ENCODE peak calls at places on chromosomes 3 and 15, in ten cellular contexts. U is colonic mucosa; R is tibial artery; B is GM20000; N is kidney epithelial cell; V is vagina; Q is PC-9; M is CD8-positive, alpha-beta T cell; W is HFFc6; O is cardiac muscle cell. K is an unnamed sample.

GRCh38 chr3:33787328-33788009 is 11.0 kb upstream of the PDCD6IP start:
- DNase-seq in U (peak), R (peak), B (peak), N (no peak), V (no peak), Q (no peak), M (peak), W (peak), O (peak), K (peak)

GRCh38 chr3:65595222-65595996 is 443.3 kb downstream of the MAGI1 start:
- DNase-seq in U (no peak), R (no peak), B (no peak), N (no peak), V (no peak), Q (no peak), M (no peak), W (no peak), O (no peak), K (no peak)

GRCh38 chr3:74613566-74613965 is 893 bp downstream of the CNTN3 start:
- DNase-seq in U (peak), R (no peak), B (no peak), N (no peak), V (no peak), Q (no peak), M (no peak), W (no peak), O (no peak), K (no peak)

GRCh38 chr3:169781209-169781855 is 8.1 kb downstream of the MYNN start:
- DNase-seq in U (no peak), R (no peak), B (no peak), N (no peak), V (no peak), Q (no peak), M (no peak), W (no peak), O (no peak), K (no peak)

GRCh38 chr3:188358787-188359493 is 205.0 kb downstream of the LPP start:
- DNase-seq in U (no peak), R (no peak), B (no peak), N (no peak), V (no peak), Q (no peak), M (peak), W (no peak), O (no peak), K (no peak)

GRCh38 chr3:133986302-133986701 is 43.4 kb downstream of the SLCO2A1 start:
- DNase-seq in U (no peak), R (no peak), B (no peak), N (no peak), V (no peak), Q (no peak), M (no peak), W (no peak), O (no peak), K (no peak)

GRCh38 chr3:52704611-52705437 is 767 bp downstream of the GLT8D1 start:
- DNase-seq in U (peak), R (no peak), B (peak), N (no peak), V (no peak), Q (peak), M (peak), W (peak), O (peak), K (no peak)

GRCh38 chr3:10522646-10523303 is 17.4 kb upstream of the ATP2B2 start:
- DNase-seq in U (no peak), R (no peak), B (no peak), N (no peak), V (no peak), Q (no peak), M (no peak), W (no peak), O (no peak), K (no peak)

GRCh38 chr3:100352296-100353178 is 18.0 kb downstream of the NIT2 start:
- DNase-seq in U (no peak), R (no peak), B (no peak), N (no peak), V (no peak), Q (no peak), M (no peak), W (no peak), O (no peak), K (no peak)

GRCh38 chr3:130918328-130918727 is 24.4 kb downstream of the ATP2C1 start:
- DNase-seq in U (no peak), R (no peak), B (no peak), N (no peak), V (no peak), Q (no peak), M (no peak), W (no peak), O (no peak), K (no peak)

GRCh38 chr15:22873204-22873701 is 34.8 kb downstream of the NIPA2 start:
- DNase-seq in U (no peak), R (no peak), B (no peak), N (peak), V (no peak), Q (no peak), M (no peak), W (peak), O (no peak), K (no peak)

GRCh38 chr15:66923438-66923881 is 141.9 kb upstream of the SMAD3 start:
- DNase-seq in U (peak), R (no peak), B (peak), N (no peak), V (no peak), Q (peak), M (peak), W (no peak), O (peak), K (peak)

GRCh38 chr3:102038477-102039142 is 189.3 kb downstream of the NFKBIZ start:
- DNase-seq in U (no peak), R (no peak), B (peak), N (no peak), V (no peak), Q (no peak), M (no peak), W (no peak), O (no peak), K (peak)

GRCh38 chr3:192637803-192638202 is 89.5 kb downstream of the FGF12 start:
- DNase-seq in U (no peak), R (no peak), B (no peak), N (no peak), V (no peak), Q (no peak), M (no peak), W (no peak), O (no peak), K (no peak)

GRCh38 chr3:140845878-140846277 is 95.8 kb upstream of the SLC25A36 start:
- DNase-seq in U (no peak), R (no peak), B (peak), N (no peak), V (no peak), Q (no peak), M (no peak), W (no peak), O (no peak), K (no peak)

GRCh38 chr3:181618260-181618659 is 93.5 kb upstream of the SOX2 start:
- DNase-seq in U (no peak), R (no peak), B (no peak), N (no peak), V (no peak), Q (no peak), M (no peak), W (no peak), O (no peak), K (no peak)

GRCh38 chr3:195999896-196000295 is 82.0 kb downstream of the TFRC start:
- DNase-seq in U (no peak), R (no peak), B (no peak), N (no peak), V (no peak), Q (no peak), M (no peak), W (no peak), O (no peak), K (no peak)

GRCh38 chr3:125310623-125311076 is 64.5 kb downstream of the ZNF148 start:
- DNase-seq in U (peak), R (no peak), B (peak), N (no peak), V (no peak), Q (no peak), M (peak), W (no peak), O (no peak), K (peak)

GRCh38 chr3:168080499-168081170 is 15.1 kb downstream of the GOLIM4 start:
- DNase-seq in U (no peak), R (no peak), B (no peak), N (no peak), V (no peak), Q (no peak), M (no peak), W (no peak), O (no peak), K (no peak)

GRCh38 chr3:106421928-106422327 is 553.1 kb upstream of the CBLB start:
- DNase-seq in U (no peak), R (no peak), B (no peak), N (no peak), V (no peak), Q (no peak), M (no peak), W (peak), O (no peak), K (no peak)

GRCh38 chr3:123286308-123287023 is 84.7 kb downstream of the SEC22A start:
- DNase-seq in U (peak), R (no peak), B (peak), N (peak), V (peak), Q (peak), M (peak), W (peak), O (peak), K (no peak)

GRCh38 chr3:136639069-136639468 is 113.1 kb downstream of the STAG1 start:
- DNase-seq in U (no peak), R (no peak), B (no peak), N (no peak), V (no peak), Q (no peak), M (no peak), W (no peak), O (no peak), K (no peak)

GRCh38 chr15:74497584-74497983 is 36.6 kb upstream of the UBL7 start:
- DNase-seq in U (peak), R (no peak), B (no peak), N (no peak), V (no peak), Q (peak), M (no peak), W (no peak), O (no peak), K (no peak)

GRCh38 chr3:63934484-63934883 is 22.3 kb upstream of the SCAANT1 start:
- DNase-seq in U (no peak), R (no peak), B (no peak), N (no peak), V (no peak), Q (no peak), M (no peak), W (no peak), O (no peak), K (no peak)

GRCh38 chr15:65309882-65310418 is 5.5 kb downstream of the RNU5B-1 start:
- DNase-seq in U (no peak), R (no peak), B (no peak), N (no peak), V (no peak), Q (no peak), M (no peak), W (no peak), O (no peak), K (no peak)

GRCh38 chr15:83555383-83555782 is 98.5 kb upstream of the ADAMTSL3 start:
- DNase-seq in U (no peak), R (no peak), B (no peak), N (no peak), V (no peak), Q (no peak), M (no peak), W (no peak), O (no peak), K (no peak)

GRCh38 chr3:153209596-153209995 is 47.6 kb downstream of the RAP2B start:
- DNase-seq in U (no peak), R (peak), B (no peak), N (peak), V (no peak), Q (peak), M (no peak), W (peak), O (no peak), K (peak)

GRCh38 chr3:119663885-119664284 is 3.5 kb upstream of the POPDC2 start:
- DNase-seq in U (no peak), R (no peak), B (no peak), N (no peak), V (no peak), Q (no peak), M (no peak), W (peak), O (no peak), K (no peak)

GRCh38 chr3:180011927-180012326 is 24.8 kb downstream of the PEX5L start:
- DNase-seq in U (no peak), R (no peak), B (no peak), N (no peak), V (no peak), Q (no peak), M (no peak), W (no peak), O (no peak), K (no peak)

GRCh38 chr3:57184516-57184915 is 15.3 kb downstream of the HESX1 start:
- DNase-seq in U (no peak), R (no peak), B (no peak), N (no peak), V (no peak), Q (no peak), M (no peak), W (no peak), O (no peak), K (no peak)

GRCh38 chr3:12400795-12401194 is 83.5 kb upstream of the TSEN2 start:
- DNase-seq in U (no peak), R (no peak), B (no peak), N (peak), V (no peak), Q (peak), M (no peak), W (peak), O (no peak), K (no peak)

GRCh38 chr3:150447631-150448465 is 39.8 kb downstream of the TSC22D2 start:
- DNase-seq in U (no peak), R (no peak), B (no peak), N (no peak), V (no peak), Q (peak), M (no peak), W (peak), O (no peak), K (no peak)

GRCh38 chr3:111695584-111696213 is 100.6 kb upstream of the ZBED2 start:
- DNase-seq in U (no peak), R (no peak), B (no peak), N (no peak), V (no peak), Q (peak), M (no peak), W (peak), O (no peak), K (no peak)

GRCh38 chr15:75731248-75732100 is 18.8 kb upstream of the CSPG4 start:
- DNase-seq in U (no peak), R (peak), B (no peak), N (no peak), V (no peak), Q (no peak), M (no peak), W (no peak), O (no peak), K (no peak)
- TF ChIP-seq CTCF in U (no peak), R (no peak), B (no peak), N (peak), V (no peak), Q (no peak), M (no peak), W (peak), O (peak), K (no peak)

GRCh38 chr3:53804697-53805462 is 41.3 kb downstream of the CHDH start:
- DNase-seq in U (no peak), R (no peak), B (no peak), N (peak), V (no peak), Q (no peak), M (no peak), W (peak), O (no peak), K (no peak)

GRCh38 chr3:53807117-53807521 is 39.1 kb downstream of the CHDH start:
- DNase-seq in U (no peak), R (no peak), B (no peak), N (no peak), V (no peak), Q (no peak), M (no peak), W (no peak), O (no peak), K (no peak)

GRCh38 chr3:53808496-53808895 is 37.7 kb downstream of the CHDH start:
- DNase-seq in U (no peak), R (no peak), B (no peak), N (no peak), V (no peak), Q (no peak), M (no peak), W (no peak), O (no peak), K (no peak)

GRCh38 chr3:53805463-53806159 is 40.6 kb downstream of the CHDH start:
- DNase-seq in U (no peak), R (no peak), B (no peak), N (no peak), V (no peak), Q (no peak), M (no peak), W (no peak), O (no peak), K (no peak)

GRCh38 chr3:53806182-53807116 is 39.8 kb downstream of the CHDH start:
- DNase-seq in U (peak), R (no peak), B (no peak), N (peak), V (no peak), Q (no peak), M (no peak), W (peak), O (no peak), K (no peak)
- TF ChIP-seq CTCF in U (no peak), R (no peak), B (no peak), N (peak), V (no peak), Q (no peak), M (no peak), W (peak), O (no peak), K (no peak)

GRCh38 chr3:62131620-62132019 is 241.7 kb downstream of the FEZF2 start:
- DNase-seq in U (no peak), R (no peak), B (no peak), N (no peak), V (no peak), Q (no peak), M (no peak), W (no peak), O (peak), K (no peak)
- TF ChIP-seq CTCF in U (peak), R (peak), B (no peak), N (peak), V (peak), Q (peak), M (no peak), W (peak), O (peak), K (no peak)

GRCh38 chr3:42306499-42306898 is 40.5 kb upstream of the CCK start:
- DNase-seq in U (no peak), R (no peak), B (no peak), N (no peak), V (no peak), Q (no peak), M (no peak), W (no peak), O (no peak), K (no peak)
- TF ChIP-seq CTCF in U (no peak), R (no peak), B (no peak), N (no peak), V (no peak), Q (no peak), M (no peak), W (no peak), O (no peak), K (no peak)

DNA sequence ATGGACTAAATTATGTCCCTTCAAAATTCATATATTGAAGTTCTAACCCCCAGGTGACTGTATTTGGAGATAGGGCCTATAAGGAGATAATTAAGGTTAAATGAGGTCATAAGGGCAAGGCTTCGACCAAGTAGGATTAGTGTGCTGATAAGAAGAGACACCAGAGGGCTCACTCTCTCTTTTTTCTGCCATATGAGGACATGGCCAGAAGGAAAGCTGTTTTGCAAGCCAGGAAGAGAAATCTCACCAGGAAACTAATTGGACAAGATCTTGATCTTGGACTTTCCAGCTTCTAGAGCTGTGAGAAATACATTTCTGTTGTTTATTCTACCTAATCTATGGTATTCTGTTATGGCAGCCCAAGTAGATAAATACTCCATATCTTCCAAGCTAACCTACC is 503.6 kb upstream of the NAALADL2 start:
- DNase-seq in U (no peak), R (no peak), B (no peak), N (peak), V (no peak), Q (peak), M (no peak), W (peak), O (no peak), K (no peak)
- TF ChIP-seq CTCF in U (no peak), R (no peak), B (no peak), N (peak), V (no peak), Q (peak), M (no peak), W (peak), O (peak), K (peak)

K was measured in CD14-positive monocyte.